ENCODE peak calls at places on chromosomes 16 and 17, in six cellular contexts. One of them, this sample, is unnamed. For H3K4me1 and H3K27me3, the result is how much of the 10 kb centered on the place peaks cover.

GRCh38 chr17:7476951-7477350 is 2.5 kb downstream of the ZBTB4 start:
- DNase-seq in SK-N-SH: no peak
- DNase-seq in GM12878: no peak
- DNase-seq in IMR-90: no peak
- DNase-seq in cardiac muscle cell: no peak
- DNase-seq in aorta: no peak
- DNase-seq in this sample: no peak

GRCh38 chr17:49452173-49452572 is 37.5 kb upstream of the PHB1 start:
- DNase-seq in cardiac muscle cell: no peak
- DNase-seq in SK-N-SH: no peak
- DNase-seq in IMR-90: no peak
- DNase-seq in GM12878: no peak
- DNase-seq in aorta: no peak
- DNase-seq in this sample: no peak

GRCh38 chr16:88585269-88585668 is 15.1 kb downstream of the ZC3H18 start:
- DNase-seq in SK-N-SH: no peak
- DNase-seq in aorta: no peak
- DNase-seq in GM12878: no peak
- DNase-seq in IMR-90: no peak
- DNase-seq in cardiac muscle cell: no peak
- DNase-seq in this sample: no peak

GRCh38 chr17:8125947-8126305 is 2.0 kb upstream of the HES7 start:
- DNase-seq in GM12878: no peak
- DNase-seq in SK-N-SH: peak
- DNase-seq in IMR-90: no peak
- DNase-seq in cardiac muscle cell: no peak
- DNase-seq in aorta: no peak
- DNase-seq in this sample: peak

GRCh38 chr16:66007717-66008116 is 358.8 kb upstream of the CDH5 start:
- DNase-seq in IMR-90: peak
- DNase-seq in aorta: no peak
- DNase-seq in GM12878: no peak
- DNase-seq in SK-N-SH: no peak
- DNase-seq in cardiac muscle cell: peak
- DNase-seq in this sample: no peak

GRCh38 chr16:15704545-15704987 is 54.5 kb downstream of the NDE1 start:
- DNase-seq in aorta: peak
- DNase-seq in IMR-90: peak
- DNase-seq in SK-N-SH: peak
- DNase-seq in GM12878: no peak
- DNase-seq in cardiac muscle cell: peak
- DNase-seq in this sample: peak

GRCh38 chr16:68835970-68836369 is 7.4 kb upstream of the TANGO6 start:
- DNase-seq in SK-N-SH: no peak
- DNase-seq in cardiac muscle cell: no peak
- DNase-seq in GM12878: no peak
- DNase-seq in aorta: no peak
- DNase-seq in IMR-90: no peak
- DNase-seq in this sample: no peak

GRCh38 chr16:57446530-57447141 is 549 bp downstream of the CIAPIN1 start:
- DNase-seq in cardiac muscle cell: peak
- DNase-seq in GM12878: no peak
- DNase-seq in IMR-90: peak
- DNase-seq in SK-N-SH: peak
- DNase-seq in aorta: peak
- DNase-seq in this sample: peak

GRCh38 chr16:50154369-50154947 is 1.4 kb downstream of the TENT4B start:
- DNase-seq in cardiac muscle cell: peak
- DNase-seq in SK-N-SH: peak
- DNase-seq in aorta: no peak
- DNase-seq in GM12878: no peak
- DNase-seq in IMR-90: no peak
- DNase-seq in this sample: no peak

GRCh38 chr17:44442806-44443205 is 53.4 kb upstream of the ITGA2B start:
- DNase-seq in GM12878: no peak
- DNase-seq in SK-N-SH: no peak
- DNase-seq in IMR-90: no peak
- DNase-seq in cardiac muscle cell: no peak
- DNase-seq in aorta: no peak
- DNase-seq in this sample: no peak

GRCh38 chr17:76481091-76481655 is 13.8 kb downstream of the AANAT start:
- DNase-seq in GM12878: peak
- DNase-seq in SK-N-SH: no peak
- DNase-seq in cardiac muscle cell: no peak
- DNase-seq in IMR-90: no peak
- DNase-seq in aorta: no peak
- DNase-seq in this sample: no peak

GRCh38 chr16:27920391-27920891 is 143.1 kb downstream of the GSG1L start:
- DNase-seq in SK-N-SH: peak
- DNase-seq in GM12878: no peak
- DNase-seq in IMR-90: no peak
- DNase-seq in aorta: peak
- DNase-seq in cardiac muscle cell: peak
- DNase-seq in this sample: peak

GRCh38 chr16:11793840-11794239 is 3.2 kb downstream of the ZC3H7A start:
- DNase-seq in aorta: no peak
- DNase-seq in GM12878: no peak
- DNase-seq in IMR-90: no peak
- DNase-seq in cardiac muscle cell: no peak
- DNase-seq in SK-N-SH: no peak
- DNase-seq in this sample: peak

GRCh38 chr16:29916979-29917378 is 9.0 kb downstream of the KCTD13 start:
- DNase-seq in GM12878: no peak
- DNase-seq in IMR-90: no peak
- DNase-seq in cardiac muscle cell: no peak
- DNase-seq in SK-N-SH: peak
- DNase-seq in aorta: no peak
- DNase-seq in this sample: no peak

GRCh38 chr17:72476575-72476986 is 355.8 kb downstream of the SOX9 start:
- DNase-seq in GM12878: no peak
- DNase-seq in SK-N-SH: no peak
- DNase-seq in IMR-90: no peak
- DNase-seq in cardiac muscle cell: no peak
- DNase-seq in aorta: no peak
- DNase-seq in this sample: no peak

GRCh38 chr17:74197801-74198200 is 5.7 kb upstream of the RPL38 start:
- DNase-seq in aorta: no peak
- DNase-seq in cardiac muscle cell: no peak
- DNase-seq in IMR-90: no peak
- DNase-seq in GM12878: no peak
- DNase-seq in SK-N-SH: no peak
- DNase-seq in this sample: no peak

GRCh38 chr17:49588726-49589555 is 13.3 kb downstream of the NXPH3 start:
- DNase-seq in GM12878: no peak
- DNase-seq in SK-N-SH: peak
- DNase-seq in cardiac muscle cell: no peak
- DNase-seq in aorta: no peak
- DNase-seq in IMR-90: peak
- DNase-seq in this sample: no peak

GRCh38 chr17:44794699-44795413 is 35.2 kb downstream of the GJC1 start:
- DNase-seq in cardiac muscle cell: peak
- DNase-seq in aorta: no peak
- DNase-seq in GM12878: no peak
- DNase-seq in SK-N-SH: no peak
- DNase-seq in IMR-90: peak
- DNase-seq in this sample: no peak

DNA sequence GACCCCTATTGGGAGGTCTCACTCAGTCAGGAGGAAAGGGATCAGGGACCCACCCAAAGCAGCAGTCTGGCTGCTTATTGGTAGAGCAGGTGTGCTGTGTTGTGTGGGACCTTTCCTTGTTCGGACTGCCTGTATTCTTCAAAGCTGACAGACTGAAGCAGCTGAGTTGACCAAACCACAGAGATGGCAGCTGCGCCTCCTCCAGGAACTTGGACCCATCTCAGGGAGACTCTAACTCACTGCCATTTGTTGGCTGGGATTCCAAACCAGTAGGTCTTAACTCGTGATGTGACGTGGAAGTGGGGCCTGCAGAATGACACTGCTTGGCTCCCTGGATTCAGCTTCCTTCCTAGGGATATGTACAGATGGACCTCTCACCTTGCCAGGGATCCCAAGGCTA is 9.6 kb upstream of the UQCRC2 start:
- DNase-seq in aorta: no peak
- DNase-seq in cardiac muscle cell: no peak
- DNase-seq in SK-N-SH: no peak
- DNase-seq in IMR-90: no peak
- DNase-seq in GM12878: no peak
- DNase-seq in this sample: no peak
- H3K4me3 ChIP-seq in aorta: no peak
- H3K4me3 ChIP-seq in cardiac muscle cell: no peak
- H3K4me3 ChIP-seq in SK-N-SH: no peak
- H3K4me3 ChIP-seq in IMR-90: no peak
- H3K4me3 ChIP-seq in GM12878: no peak
- H3K4me3 ChIP-seq in this sample: no peak

GRCh38 chr17:39627717-39628516 is 1.2 kb downstream of the PPP1R1B start:
- DNase-seq in IMR-90: no peak
- DNase-seq in GM12878: no peak
- DNase-seq in cardiac muscle cell: no peak
- DNase-seq in aorta: no peak
- DNase-seq in SK-N-SH: no peak
- DNase-seq in this sample: no peak

GRCh38 chr17:39629494-39629880 is 2.7 kb downstream of the PPP1R1B start:
- DNase-seq in GM12878: no peak
- DNase-seq in cardiac muscle cell: no peak
- DNase-seq in SK-N-SH: no peak
- DNase-seq in IMR-90: no peak
- DNase-seq in aorta: no peak
- DNase-seq in this sample: no peak

GRCh38 chr17:39627170-39627716 is 491 bp downstream of the PPP1R1B start:
- DNase-seq in IMR-90: no peak
- DNase-seq in GM12878: no peak
- DNase-seq in cardiac muscle cell: no peak
- DNase-seq in aorta: no peak
- DNase-seq in SK-N-SH: peak
- DNase-seq in this sample: no peak

GRCh38 chr17:39629894-39630293 is 3.1 kb downstream of the PPP1R1B start:
- DNase-seq in aorta: no peak
- DNase-seq in cardiac muscle cell: peak
- DNase-seq in IMR-90: no peak
- DNase-seq in SK-N-SH: no peak
- DNase-seq in GM12878: no peak
- DNase-seq in this sample: no peak

DNA sequence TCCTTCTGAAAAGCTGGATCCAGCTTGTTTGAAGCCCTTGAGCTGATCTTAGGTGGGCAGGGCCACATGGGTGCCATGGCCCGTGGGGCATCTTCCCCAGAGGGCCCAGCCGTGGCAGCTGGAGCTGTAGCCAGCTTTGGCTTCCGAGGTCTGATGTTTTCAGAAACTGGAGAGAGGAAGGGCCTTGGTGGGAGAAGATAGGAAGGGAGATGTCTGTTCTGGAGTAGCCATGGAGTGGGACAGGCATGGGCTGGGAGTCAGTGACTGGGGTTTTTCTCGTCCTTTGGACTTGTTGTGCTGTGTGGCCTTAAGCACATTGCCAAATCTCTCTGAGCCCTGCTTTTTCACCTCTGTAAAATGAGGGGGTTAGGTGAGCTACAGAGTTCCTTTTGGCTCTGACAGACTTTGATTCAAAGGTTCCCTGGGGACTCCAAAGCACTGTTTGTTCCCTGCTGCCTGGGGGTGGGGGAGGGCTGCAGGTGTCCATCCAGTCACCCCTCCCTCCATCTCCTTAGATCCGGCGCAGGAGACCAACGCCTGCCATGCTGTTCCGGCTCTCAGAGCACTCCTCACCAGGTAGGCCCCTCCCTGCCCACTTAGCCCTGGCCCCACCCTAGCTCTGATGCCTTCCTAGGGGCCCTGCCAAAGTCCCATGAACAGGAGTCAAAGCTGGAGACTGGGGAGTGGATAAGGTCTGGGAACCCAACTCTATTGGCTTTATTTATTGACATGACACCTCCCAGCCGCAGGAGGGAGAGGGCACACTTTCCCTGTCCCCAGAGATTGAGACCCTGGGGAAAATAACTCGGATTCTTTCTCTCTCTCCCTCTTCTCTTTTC is 2.1 kb downstream of the PPP1R1B start:
- DNase-seq in SK-N-SH: no peak
- DNase-seq in GM12878: no peak
- DNase-seq in cardiac muscle cell: no peak
- DNase-seq in aorta: no peak
- DNase-seq in IMR-90: no peak
- DNase-seq in this sample: no peak
- H3K4me1 ChIP-seq in SK-N-SH: under half
- H3K4me1 ChIP-seq in GM12878: under half
- H3K4me1 ChIP-seq in cardiac muscle cell: under half
- H3K4me1 ChIP-seq in aorta: under half
- H3K4me1 ChIP-seq in IMR-90: under half
- H3K4me1 ChIP-seq in this sample: under half

GRCh38 chr16:85527042-85527766 is 85.9 kb upstream of the GSE1 start:
- DNase-seq in IMR-90: no peak
- DNase-seq in aorta: no peak
- DNase-seq in cardiac muscle cell: no peak
- DNase-seq in SK-N-SH: no peak
- DNase-seq in GM12878: no peak
- DNase-seq in this sample: peak

GRCh38 chr16:85529489-85530369 is 83.4 kb upstream of the GSE1 start:
- DNase-seq in IMR-90: no peak
- DNase-seq in cardiac muscle cell: no peak
- DNase-seq in aorta: no peak
- DNase-seq in SK-N-SH: peak
- DNase-seq in GM12878: no peak
- DNase-seq in this sample: peak

GRCh38 chr16:85526132-85526731 is 86.9 kb upstream of the GSE1 start:
- DNase-seq in aorta: no peak
- DNase-seq in GM12878: no peak
- DNase-seq in IMR-90: no peak
- DNase-seq in SK-N-SH: peak
- DNase-seq in cardiac muscle cell: no peak
- DNase-seq in this sample: peak

GRCh38 chr16:85528528-85529387 is 84.4 kb upstream of the GSE1 start:
- DNase-seq in aorta: no peak
- DNase-seq in IMR-90: no peak
- DNase-seq in cardiac muscle cell: peak
- DNase-seq in SK-N-SH: peak
- DNase-seq in GM12878: no peak
- DNase-seq in this sample: peak

GRCh38 chr16:85527767-85528297 is 85.3 kb upstream of the GSE1 start:
- DNase-seq in SK-N-SH: no peak
- DNase-seq in cardiac muscle cell: no peak
- DNase-seq in IMR-90: no peak
- DNase-seq in GM12878: no peak
- DNase-seq in aorta: no peak
- DNase-seq in this sample: peak
- H3K27me3 ChIP-seq in SK-N-SH: under half
- H3K27me3 ChIP-seq in cardiac muscle cell: under half
- H3K27me3 ChIP-seq in IMR-90: under half
- H3K27me3 ChIP-seq in GM12878: under half
- H3K27me3 ChIP-seq in aorta: under half
- H3K27me3 ChIP-seq in this sample: under half

DNA sequence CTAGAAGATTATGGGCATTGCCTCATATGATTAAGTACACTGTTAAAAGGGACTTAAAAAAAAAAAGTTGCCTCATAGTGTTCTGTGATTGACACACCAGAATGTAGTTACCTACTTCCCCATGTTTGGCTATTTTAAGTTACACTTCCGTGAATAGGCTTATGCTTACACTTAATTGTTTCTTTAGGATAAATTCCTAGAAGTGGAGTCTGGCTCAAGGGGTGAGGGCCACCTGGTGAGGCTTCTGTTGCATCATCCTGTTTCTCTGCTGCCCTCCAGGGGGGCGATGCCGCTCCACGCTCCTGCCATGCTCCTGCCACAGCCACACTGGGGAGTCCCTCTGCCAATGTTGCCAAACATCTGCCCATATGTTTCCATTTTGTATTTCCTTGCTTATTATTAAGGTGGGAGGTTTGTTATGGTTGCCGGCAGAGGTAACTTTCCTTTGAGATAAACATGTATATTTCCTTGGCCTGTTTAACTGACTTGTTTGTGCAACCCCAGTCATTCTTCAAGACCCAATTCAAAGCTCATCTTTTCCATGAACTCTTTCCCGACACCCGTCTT is 73.1 kb downstream of the KSR1 start:
- DNase-seq in aorta: no peak
- DNase-seq in GM12878: no peak
- DNase-seq in IMR-90: peak
- DNase-seq in SK-N-SH: peak
- DNase-seq in cardiac muscle cell: peak
- DNase-seq in this sample: no peak
- H3K4me3 ChIP-seq in aorta: no peak
- H3K4me3 ChIP-seq in GM12878: no peak
- H3K4me3 ChIP-seq in IMR-90: no peak
- H3K4me3 ChIP-seq in SK-N-SH: no peak
- H3K4me3 ChIP-seq in cardiac muscle cell: no peak
- H3K4me3 ChIP-seq in this sample: no peak

This sample was measured in BE2C.